ENCODE peak calls at places on chromosome 19, in five cellular contexts. One of them, this sample, is unnamed.
A peak's percentile ranks its signal among the peaks of the same experiment; 100 is the strongest.

GRCh38 chr19:4130635-4131438 is 6.9 kb upstream of the MAP2K2 start:
- DNase-seq in DMS53: peak; percentile 26
- DNase-seq in GM06990: no peak
- DNase-seq in stimulated activated CD4-positive, alpha-beta T cell treated with anti-CD3 and anti-CD28 coated beads, Interleukin-4, amount 100 ng/mL, for 48 hours: no peak
- DNase-seq in NCI-H2107: no peak
- DNase-seq in this sample: no peak

GRCh38 chr19:18119243-18120105 is 21.9 kb downstream of the MAST3 start:
- DNase-seq in NCI-H2107: no peak
- DNase-seq in stimulated activated CD4-positive, alpha-beta T cell treated with anti-CD3 and anti-CD28 coated beads, Interleukin-4, amount 100 ng/mL, for 48 hours: no peak
- DNase-seq in GM06990: peak; percentile 41
- DNase-seq in DMS53: no peak
- DNase-seq in this sample: peak; percentile 68

GRCh38 chr19:46371371-46371901 is 24.5 kb downstream of the PPP5C start:
- DNase-seq in NCI-H2107: no peak
- DNase-seq in stimulated activated CD4-positive, alpha-beta T cell treated with anti-CD3 and anti-CD28 coated beads, Interleukin-4, amount 100 ng/mL, for 48 hours: no peak
- DNase-seq in GM06990: no peak
- DNase-seq in DMS53: no peak
- DNase-seq in this sample: peak; percentile 34

GRCh38 chr19:47315125-47315821 is 5.6 kb downstream of the C5AR1 start:
- DNase-seq in NCI-H2107: no peak
- DNase-seq in GM06990: no peak
- DNase-seq in stimulated activated CD4-positive, alpha-beta T cell treated with anti-CD3 and anti-CD28 coated beads, Interleukin-4, amount 100 ng/mL, for 48 hours: peak; percentile 20
- DNase-seq in DMS53: peak; percentile 89
- DNase-seq in this sample: peak; percentile 63

GRCh38 chr19:2051771-2052704 is 994 bp upstream of the MKNK2 start:
- DNase-seq in GM06990: peak; percentile 81
- DNase-seq in stimulated activated CD4-positive, alpha-beta T cell treated with anti-CD3 and anti-CD28 coated beads, Interleukin-4, amount 100 ng/mL, for 48 hours: no peak
- DNase-seq in NCI-H2107: no peak
- DNase-seq in DMS53: peak; percentile 59
- DNase-seq in this sample: peak; percentile 66

GRCh38 chr19:48967346-48968178 is 2.5 kb downstream of the FTL start:
- DNase-seq in stimulated activated CD4-positive, alpha-beta T cell treated with anti-CD3 and anti-CD28 coated beads, Interleukin-4, amount 100 ng/mL, for 48 hours: no peak
- DNase-seq in DMS53: peak; percentile 40
- DNase-seq in NCI-H2107: no peak
- DNase-seq in GM06990: no peak
- DNase-seq in this sample: no peak

GRCh38 chr19:3343619-3344502 is 22.5 kb upstream of the NFIC start:
- DNase-seq in DMS53: peak; percentile 61
- DNase-seq in stimulated activated CD4-positive, alpha-beta T cell treated with anti-CD3 and anti-CD28 coated beads, Interleukin-4, amount 100 ng/mL, for 48 hours: no peak
- DNase-seq in GM06990: no peak
- DNase-seq in NCI-H2107: no peak
- DNase-seq in this sample: peak; percentile 59

GRCh38 chr19:6220385-6221191 is 59.2 kb downstream of the MLLT1 start:
- DNase-seq in GM06990: no peak
- DNase-seq in stimulated activated CD4-positive, alpha-beta T cell treated with anti-CD3 and anti-CD28 coated beads, Interleukin-4, amount 100 ng/mL, for 48 hours: no peak
- DNase-seq in NCI-H2107: no peak
- DNase-seq in DMS53: no peak
- DNase-seq in this sample: no peak

GRCh38 chr19:46605356-46605821 is 4.3 kb downstream of the CALM3 start:
- DNase-seq in DMS53: no peak
- DNase-seq in stimulated activated CD4-positive, alpha-beta T cell treated with anti-CD3 and anti-CD28 coated beads, Interleukin-4, amount 100 ng/mL, for 48 hours: no peak
- DNase-seq in NCI-H2107: no peak
- DNase-seq in GM06990: no peak
- DNase-seq in this sample: no peak

GRCh38 chr19:43723588-43723987 is 7.7 kb downstream of the IRGC start:
- DNase-seq in DMS53: no peak
- DNase-seq in NCI-H2107: no peak
- DNase-seq in stimulated activated CD4-positive, alpha-beta T cell treated with anti-CD3 and anti-CD28 coated beads, Interleukin-4, amount 100 ng/mL, for 48 hours: no peak
- DNase-seq in GM06990: no peak
- DNase-seq in this sample: no peak

GRCh38 chr19:42653841-42654240 is 59.1 kb upstream of the CEACAM8 start:
- DNase-seq in DMS53: no peak
- DNase-seq in GM06990: no peak
- DNase-seq in NCI-H2107: no peak
- DNase-seq in stimulated activated CD4-positive, alpha-beta T cell treated with anti-CD3 and anti-CD28 coated beads, Interleukin-4, amount 100 ng/mL, for 48 hours: no peak
- DNase-seq in this sample: no peak

GRCh38 chr19:18436651-18437478 is 1.1 kb downstream of the ISYNA1 start:
- DNase-seq in NCI-H2107: no peak
- DNase-seq in DMS53: peak; percentile 69
- DNase-seq in stimulated activated CD4-positive, alpha-beta T cell treated with anti-CD3 and anti-CD28 coated beads, Interleukin-4, amount 100 ng/mL, for 48 hours: peak; percentile 50
- DNase-seq in GM06990: peak; percentile 84
- DNase-seq in this sample: peak; percentile 65

GRCh38 chr19:43779820-43780219 is 953 bp downstream of the KCNN4 start:
- DNase-seq in GM06990: no peak
- DNase-seq in DMS53: no peak
- DNase-seq in NCI-H2107: no peak
- DNase-seq in stimulated activated CD4-positive, alpha-beta T cell treated with anti-CD3 and anti-CD28 coated beads, Interleukin-4, amount 100 ng/mL, for 48 hours: no peak
- DNase-seq in this sample: peak; percentile 62

GRCh38 chr19:5086725-5087439 is 118.0 kb downstream of the KDM4B start:
- DNase-seq in GM06990: no peak
- DNase-seq in stimulated activated CD4-positive, alpha-beta T cell treated with anti-CD3 and anti-CD28 coated beads, Interleukin-4, amount 100 ng/mL, for 48 hours: no peak
- DNase-seq in DMS53: peak; percentile 19
- DNase-seq in NCI-H2107: peak; percentile 85
- DNase-seq in this sample: no peak

GRCh38 chr19:17097593-17098126 is 22.1 kb downstream of the MYO9B start:
- DNase-seq in NCI-H2107: no peak
- DNase-seq in stimulated activated CD4-positive, alpha-beta T cell treated with anti-CD3 and anti-CD28 coated beads, Interleukin-4, amount 100 ng/mL, for 48 hours: no peak
- DNase-seq in GM06990: no peak
- DNase-seq in DMS53: peak; percentile 30
- DNase-seq in this sample: no peak

GRCh38 chr19:3275068-3275582 is 50.7 kb downstream of the CELF5 start:
- DNase-seq in GM06990: no peak
- DNase-seq in stimulated activated CD4-positive, alpha-beta T cell treated with anti-CD3 and anti-CD28 coated beads, Interleukin-4, amount 100 ng/mL, for 48 hours: peak; percentile 41
- DNase-seq in NCI-H2107: no peak
- DNase-seq in DMS53: peak; percentile 78
- DNase-seq in this sample: peak; percentile 43

GRCh38 chr19:8438236-8438635 is 6.5 kb upstream of the HNRNPM start:
- DNase-seq in NCI-H2107: no peak
- DNase-seq in stimulated activated CD4-positive, alpha-beta T cell treated with anti-CD3 and anti-CD28 coated beads, Interleukin-4, amount 100 ng/mL, for 48 hours: no peak
- DNase-seq in GM06990: no peak
- DNase-seq in DMS53: no peak
- DNase-seq in this sample: no peak

GRCh38 chr19:18905058-18905456 is 9.1 kb upstream of the CERS1 start:
- DNase-seq in stimulated activated CD4-positive, alpha-beta T cell treated with anti-CD3 and anti-CD28 coated beads, Interleukin-4, amount 100 ng/mL, for 48 hours: no peak
- DNase-seq in GM06990: no peak
- DNase-seq in NCI-H2107: no peak
- DNase-seq in DMS53: no peak
- DNase-seq in this sample: no peak

GRCh38 chr19:4338441-4339350 is at the start of gene STAP2:
- DNase-seq in GM06990: no peak
- DNase-seq in NCI-H2107: no peak
- DNase-seq in stimulated activated CD4-positive, alpha-beta T cell treated with anti-CD3 and anti-CD28 coated beads, Interleukin-4, amount 100 ng/mL, for 48 hours: no peak
- DNase-seq in DMS53: peak; percentile 89
- DNase-seq in this sample: peak; percentile 49

GRCh38 chr19:36103842-36104552 is 6.9 kb upstream of the OVOL3 start:
- DNase-seq in DMS53: no peak
- DNase-seq in GM06990: no peak
- DNase-seq in NCI-H2107: no peak
- DNase-seq in stimulated activated CD4-positive, alpha-beta T cell treated with anti-CD3 and anti-CD28 coated beads, Interleukin-4, amount 100 ng/mL, for 48 hours: no peak
- DNase-seq in this sample: no peak

GRCh38 chr19:35773020-35773809 is 2.1 kb upstream of the ARHGAP33 start:
- DNase-seq in NCI-H2107: no peak
- DNase-seq in stimulated activated CD4-positive, alpha-beta T cell treated with anti-CD3 and anti-CD28 coated beads, Interleukin-4, amount 100 ng/mL, for 48 hours: no peak
- DNase-seq in GM06990: no peak
- DNase-seq in DMS53: peak; percentile 53
- DNase-seq in this sample: no peak

GRCh38 chr19:30229524-30230174 is 142.5 kb upstream of the ZNF536 start:
- DNase-seq in stimulated activated CD4-positive, alpha-beta T cell treated with anti-CD3 and anti-CD28 coated beads, Interleukin-4, amount 100 ng/mL, for 48 hours: no peak
- DNase-seq in NCI-H2107: no peak
- DNase-seq in DMS53: no peak
- DNase-seq in GM06990: no peak
- DNase-seq in this sample: no peak

GRCh38 chr19:6590458-6591319 is at the start of gene CD70:
- DNase-seq in stimulated activated CD4-positive, alpha-beta T cell treated with anti-CD3 and anti-CD28 coated beads, Interleukin-4, amount 100 ng/mL, for 48 hours: no peak
- DNase-seq in NCI-H2107: no peak
- DNase-seq in GM06990: peak; percentile 91
- DNase-seq in DMS53: no peak
- DNase-seq in this sample: peak; percentile 66

GRCh38 chr19:35841961-35842595 is 10.2 kb downstream of the NPHS1 start:
- DNase-seq in DMS53: no peak
- DNase-seq in stimulated activated CD4-positive, alpha-beta T cell treated with anti-CD3 and anti-CD28 coated beads, Interleukin-4, amount 100 ng/mL, for 48 hours: no peak
- DNase-seq in GM06990: no peak
- DNase-seq in NCI-H2107: no peak
- DNase-seq in this sample: no peak

GRCh38 chr19:47230122-47230920 is 678 bp downstream of the BBC3 start:
- DNase-seq in GM06990: peak; percentile 85
- DNase-seq in DMS53: peak; percentile 71
- DNase-seq in NCI-H2107: no peak
- DNase-seq in stimulated activated CD4-positive, alpha-beta T cell treated with anti-CD3 and anti-CD28 coated beads, Interleukin-4, amount 100 ng/mL, for 48 hours: peak; percentile 76
- DNase-seq in this sample: peak; percentile 81

GRCh38 chr19:44617481-44617880 is 4.1 kb downstream of the IGSF23 start:
- DNase-seq in NCI-H2107: no peak
- DNase-seq in DMS53: no peak
- DNase-seq in stimulated activated CD4-positive, alpha-beta T cell treated with anti-CD3 and anti-CD28 coated beads, Interleukin-4, amount 100 ng/mL, for 48 hours: no peak
- DNase-seq in GM06990: no peak
- DNase-seq in this sample: no peak

GRCh38 chr19:13011653-13012389 is 16.5 kb downstream of the NFIX start:
- DNase-seq in DMS53: no peak
- DNase-seq in stimulated activated CD4-positive, alpha-beta T cell treated with anti-CD3 and anti-CD28 coated beads, Interleukin-4, amount 100 ng/mL, for 48 hours: no peak
- DNase-seq in NCI-H2107: no peak
- DNase-seq in GM06990: no peak
- DNase-seq in this sample: peak; percentile 34

GRCh38 chr19:40798223-40798996 is 581 bp upstream of the EGLN2 start:
- DNase-seq in GM06990: peak; percentile 100
- DNase-seq in NCI-H2107: peak; percentile 97
- DNase-seq in DMS53: peak; percentile 100
- DNase-seq in stimulated activated CD4-positive, alpha-beta T cell treated with anti-CD3 and anti-CD28 coated beads, Interleukin-4, amount 100 ng/mL, for 48 hours: peak; percentile 100
- DNase-seq in this sample: peak; percentile 100

GRCh38 chr19:21694171-21694906 is 73.0 kb downstream of the ZNF100 start:
- DNase-seq in NCI-H2107: no peak
- DNase-seq in stimulated activated CD4-positive, alpha-beta T cell treated with anti-CD3 and anti-CD28 coated beads, Interleukin-4, amount 100 ng/mL, for 48 hours: no peak
- DNase-seq in GM06990: no peak
- DNase-seq in DMS53: no peak
- DNase-seq in this sample: no peak

GRCh38 chr19:45854167-45854778 is 8.7 kb downstream of the SYMPK start:
- DNase-seq in GM06990: no peak
- DNase-seq in stimulated activated CD4-positive, alpha-beta T cell treated with anti-CD3 and anti-CD28 coated beads, Interleukin-4, amount 100 ng/mL, for 48 hours: no peak
- DNase-seq in DMS53: no peak
- DNase-seq in NCI-H2107: no peak
- DNase-seq in this sample: no peak

This sample was measured in activated naive CD4-positive, alpha-beta T cell treated with anti-CD3 and anti-CD28 coated beads for 36 hours.